ENCODE peak calls at places on chromosomes 1 and 21, in five cellular contexts. E is brain microvascular endothelial cell, Q is CD14-positive monocyte, J is A549, P is B cell. U is an unnamed sample.

GRCh38 chr1:232142403-232143314 is 487.3 kb downstream of the SIPA1L2 start:
- DNase-seq in Q (no peak), J (peak), E (peak), P (no peak), U (no peak)

GRCh38 chr21:46355161-46356004 is 31.4 kb downstream of the PCNT start:
- DNase-seq in J (no peak), Q (no peak), P (no peak), E (no peak), U (no peak)

GRCh38 chr1:53557830-53558784 is 98.9 kb downstream of the DMRTB1 start:
- DNase-seq in J (no peak), P (no peak), Q (peak), E (no peak), U (no peak)

GRCh38 chr1:109432336-109432735 is 6.1 kb upstream of the PSMA5 start:
- DNase-seq in P (no peak), E (no peak), J (no peak), Q (no peak), U (no peak)

GRCh38 chr1:6353948-6354658 is 39.5 kb downstream of the ACOT7 start:
- DNase-seq in J (no peak), P (no peak), Q (no peak), E (no peak), U (no peak)

GRCh38 chr1:96329121-96329520 is 392.5 kb upstream of the PTBP2 start:
- DNase-seq in J (no peak), E (peak), Q (no peak), P (no peak), U (no peak)

GRCh38 chr21:42623684-42624083 is 29.7 kb upstream of the PDE9A start:
- DNase-seq in E (no peak), P (no peak), J (no peak), Q (no peak), U (no peak)

GRCh38 chr1:88595355-88595754 is 88.7 kb upstream of the PKN2 start:
- DNase-seq in J (no peak), Q (no peak), P (peak), E (peak), U (peak)

GRCh38 chr1:90501281-90501680 is 215.8 kb downstream of the BARHL2 start:
- DNase-seq in P (no peak), J (no peak), Q (no peak), E (no peak), U (no peak)

GRCh38 chr1:23865543-23865930 is 2.6 kb downstream of the FUCA1 start:
- DNase-seq in J (no peak), P (no peak), E (peak), Q (no peak), U (no peak)

GRCh38 chr1:168717906-168718891 is 10.8 kb downstream of the DPT start:
- DNase-seq in Q (no peak), P (no peak), E (no peak), J (no peak), U (no peak)

GRCh38 chr1:234611153-234611798 is 1.3 kb upstream of the IRF2BP2 start:
- DNase-seq in E (peak), Q (no peak), J (peak), P (peak), U (peak)

GRCh38 chr21:38468989-38469388 is 29.3 kb downstream of the ERG start:
- DNase-seq in J (peak), E (no peak), Q (no peak), P (no peak), U (no peak)

GRCh38 chr1:1359316-1359667 is 937 bp upstream of the MXRA8 start:
- DNase-seq in P (no peak), J (no peak), E (peak), Q (no peak), U (peak)

GRCh38 chr1:198794498-198794897 is 155.7 kb downstream of the PTPRC start:
- DNase-seq in J (no peak), P (no peak), E (no peak), Q (no peak), U (no peak)

GRCh38 chr1:198788561-198789064 is 149.8 kb downstream of the PTPRC start:
- DNase-seq in P (peak), J (no peak), E (peak), Q (no peak), U (peak)
- TF ChIP-seq CTCF in P (peak), J (no peak), E (peak), Q (peak), U (no peak)

DNA sequence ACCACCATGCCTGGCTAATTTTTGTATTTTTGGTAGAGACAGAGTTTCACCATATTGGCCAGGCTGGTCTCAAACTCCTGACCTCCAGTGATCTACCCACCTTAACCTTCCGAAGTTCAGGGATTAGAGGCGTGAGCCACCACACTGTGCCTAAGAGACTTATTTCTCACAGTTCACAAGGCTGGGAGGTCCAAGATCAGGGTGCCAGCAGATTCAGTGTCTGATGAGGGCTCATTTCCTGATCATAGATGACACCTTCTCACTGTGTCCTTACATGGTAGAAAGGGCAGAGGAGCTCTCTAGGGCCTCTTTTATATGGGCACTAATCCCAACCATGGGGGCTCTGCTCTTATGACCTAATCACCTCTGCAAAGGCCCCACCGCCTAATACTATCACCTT is 58.8 kb downstream of the ARHGEF10L start:
- DNase-seq in E (no peak), P (no peak), Q (no peak), J (no peak), U (no peak)
- TF ChIP-seq CTCF in E (no peak), P (no peak), Q (no peak), J (no peak), U (no peak)

DNA sequence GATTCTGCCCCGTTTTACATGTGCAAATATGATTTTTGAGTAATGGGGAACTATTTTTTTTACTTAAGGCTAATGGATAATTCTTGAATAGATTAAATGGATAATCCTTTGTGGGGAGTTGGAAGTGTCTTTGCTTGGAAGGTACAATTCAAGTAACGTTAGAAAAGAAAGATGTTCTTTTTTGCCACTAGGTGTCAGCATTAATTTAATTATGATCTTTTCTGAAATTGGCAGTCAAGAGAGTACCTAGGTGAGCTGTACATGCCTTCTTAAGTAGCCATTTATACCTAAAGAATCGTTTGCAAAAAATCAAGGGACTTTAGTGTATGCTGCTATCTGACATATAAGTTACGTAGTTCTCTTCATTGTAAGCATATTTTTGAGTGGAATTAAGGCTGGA is 2.2 kb downstream of the FBXO28 start:
- DNase-seq in E (no peak), J (peak), P (peak), Q (no peak), U (peak)
- TF ChIP-seq CTCF in E (peak), J (peak), P (peak), Q (peak), U (peak)

GRCh38 chr1:13748610-13749505 is 48.9 kb downstream of the PRDM2 start:
- DNase-seq in E (peak), Q (peak), J (peak), P (peak), U (peak)
- TF ChIP-seq CTCF in E (no peak), Q (no peak), J (peak), P (peak), U (no peak)

GRCh38 chr1:248622491-248623106 is 12.3 kb downstream of the OR2T11 start:
- DNase-seq in Q (no peak), J (peak), E (no peak), P (peak), U (peak)

GRCh38 chr1:248613742-248614141 is 16.2 kb upstream of the OR2T10 start:
- DNase-seq in E (no peak), J (no peak), P (no peak), Q (no peak), U (no peak)

GRCh38 chr1:248618119-248618518 is 16.8 kb downstream of the OR2T11 start:
- DNase-seq in P (no peak), E (no peak), J (no peak), Q (no peak), U (no peak)

DNA sequence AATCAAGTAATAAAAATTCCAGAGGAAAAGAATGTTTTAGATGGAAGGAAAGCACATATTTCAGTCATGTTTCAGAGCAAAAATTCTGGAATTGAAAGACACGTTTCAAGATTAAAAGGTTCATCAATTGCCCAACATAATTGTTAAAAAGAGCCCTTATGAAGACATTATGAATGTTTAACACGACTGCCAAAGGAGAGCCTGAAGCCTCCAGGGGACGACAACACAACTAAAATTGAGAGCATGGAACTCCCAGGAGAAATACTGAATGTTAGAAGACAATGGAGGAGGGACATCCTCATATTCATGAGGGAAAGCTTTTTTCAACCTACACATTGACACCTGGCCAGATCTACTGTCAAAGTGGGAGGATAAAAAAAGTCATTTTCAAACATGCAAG is 16.0 kb downstream of the OR2T11 start:
- DNase-seq in J (peak), P (peak), E (peak), Q (no peak), U (peak)
- TF ChIP-seq CTCF in J (peak), P (peak), E (peak), Q (peak), U (peak)

GRCh38 chr1:226444901-226445300 is 37.0 kb upstream of the PARP1 start:
- DNase-seq in P (peak), E (no peak), J (no peak), Q (no peak), U (peak)
- TF ChIP-seq CTCF in P (peak), E (no peak), J (no peak), Q (no peak), U (peak)

U was measured in GM13976.